ENCODE peak calls at places on chromosomes 4 and X, in eight cellular contexts. Q, I, D, H, V, A, W and Y are unnamed samples.

GRCh38 chr4:145808021-145808650 is 128.2 kb downstream of the C4orf51 start:
- DNase-seq in V (no peak), I (no peak), Q (peak; percentile 86), A (peak; percentile 96), H (no peak), W (no peak), D (no peak), Y (no peak)

GRCh38 chr4:55398966-55399365 is 3.2 kb downstream of the TMEM165 start:
- DNase-seq in V (no peak), A (no peak), I (no peak), Q (no peak), D (no peak), W (no peak), H (no peak), Y (no peak)

GRCh38 chr4:186137193-186137792 is 32.8 kb downstream of the FAM149A start:
- DNase-seq in V (no peak), Q (no peak), A (peak; percentile 39), W (no peak), H (peak; percentile 20), D (no peak), I (no peak), Y (no peak)

GRCh38 chr4:53633608-53634007 is 42.3 kb upstream of the LNX1 start:
- DNase-seq in H (no peak), A (no peak), W (no peak), V (no peak), Q (no peak), D (peak; percentile 31), I (no peak), Y (no peak)

GRCh38 chrX:110409925-110410324 is 51.3 kb downstream of the RTL9 start:
- DNase-seq in I (no peak), D (no peak), Q (no peak), W (no peak), A (peak; percentile 43), V (no peak), H (no peak), Y (no peak)

GRCh38 chr4:164614999-164615398 is 138.9 kb upstream of the SMIM31 start:
- DNase-seq in H (no peak), A (peak; percentile 3), Q (no peak), D (no peak), I (no peak), W (no peak), V (no peak), Y (no peak)

GRCh38 chr4:32462944-32463343 is 1742.8 kb downstream of the PCDH7 start:
- DNase-seq in Q (peak; percentile 4), I (no peak), H (no peak), A (peak; percentile 5), V (no peak), W (no peak), D (no peak), Y (no peak)

GRCh38 chrX:71181558-71181909 is 36.9 kb downstream of the NLGN3 start:
- DNase-seq in Q (no peak), D (peak; percentile 22), I (no peak), H (peak; percentile 8), W (no peak), A (no peak), V (no peak), Y (no peak)

GRCh38 chr4:79959652-79960051 is 113.4 kb downstream of the ANTXR2 start:
- DNase-seq in H (no peak), A (no peak), W (no peak), V (no peak), Q (no peak), I (no peak), D (no peak), Y (no peak)

GRCh38 chr4:52657630-52658501 is 1.2 kb downstream of the USP46 start:
- DNase-seq in W (no peak), A (peak; percentile 59), D (no peak), H (peak; percentile 48), Q (no peak), V (no peak), I (no peak), Y (peak; percentile 14)

GRCh38 chrX:25206761-25207160 is 191.0 kb upstream of the ARX start:
- DNase-seq in D (no peak), H (no peak), W (no peak), Q (peak; percentile 39), I (no peak), V (no peak), A (peak; percentile 61), Y (no peak)

GRCh38 chr4:36243355-36244256 is 708 bp downstream of the ARAP2 start:
- DNase-seq in Q (no peak), A (peak; percentile 44), I (peak; percentile 80), D (peak; percentile 46), V (no peak), W (peak; percentile 64), H (no peak), Y (peak; percentile 57)

GRCh38 chr4:186029731-186030421 is 39.1 kb upstream of the TLR3 start:
- DNase-seq in Q (no peak), W (peak; percentile 50), I (peak; percentile 4), V (peak; percentile 18), D (peak; percentile 64), A (peak; percentile 69), H (no peak), Y (no peak)

GRCh38 chr4:123430031-123430430 is 33.4 kb downstream of the SPRY1 start:
- DNase-seq in D (no peak), I (no peak), H (no peak), W (no peak), Q (no peak), A (no peak), V (no peak), Y (no peak)

GRCh38 chr4:153427363-153428071 is 38.6 kb upstream of the TMEM131L start:
- DNase-seq in A (peak; percentile 28), I (no peak), W (no peak), Q (peak; percentile 31), V (no peak), D (no peak), H (no peak), Y (no peak)

GRCh38 chrX:10939384-10939783 is 171.7 kb upstream of the HCCS start:
- DNase-seq in I (no peak), V (no peak), W (no peak), D (no peak), H (no peak), Q (no peak), A (no peak), Y (no peak)

GRCh38 chrX:48971325-48972213 is at the start of gene KCND1:
- DNase-seq in W (peak; percentile 35), D (peak; percentile 46), Q (no peak), A (peak; percentile 63), H (peak; percentile 40), I (no peak), V (no peak), Y (no peak)

GRCh38 chr4:139658983-139659382 is 6.6 kb upstream of the MGST2 start:
- DNase-seq in D (no peak), A (no peak), Q (no peak), H (no peak), W (no peak), V (no peak), I (no peak), Y (no peak)

GRCh38 chr4:137343221-137343620 is 189.1 kb downstream of the PCDH18 start:
- DNase-seq in D (no peak), Q (no peak), W (no peak), H (no peak), I (no peak), V (no peak), A (peak; percentile 14), Y (no peak)

GRCh38 chr4:25843340-25844097 is 19.3 kb downstream of the SEL1L3 start:
- DNase-seq in Q (no peak), D (no peak), V (peak; percentile 44), I (no peak), A (no peak), H (peak; percentile 71), W (peak; percentile 45), Y (no peak)

GRCh38 chrX:67780694-67781109 is 236.9 kb downstream of the AR start:
- DNase-seq in W (peak; percentile 85), I (peak; percentile 28), V (no peak), A (peak; percentile 96), Q (peak; percentile 50), D (peak; percentile 75), H (peak; percentile 0), Y (no peak)

GRCh38 chrX:150844016-150844415 is 54.5 kb downstream of the CD99L2 start:
- DNase-seq in A (no peak), W (no peak), D (no peak), I (no peak), V (no peak), H (no peak), Q (no peak), Y (no peak)

GRCh38 chr4:36399762-36400353 is 118.4 kb downstream of the DTHD1 start:
- DNase-seq in Q (no peak), W (no peak), I (peak; percentile 10), H (no peak), V (no peak), D (no peak), A (peak; percentile 41), Y (no peak)

GRCh38 chr4:99677161-99677560 is 19.5 kb upstream of the C4orf54 start:
- DNase-seq in W (no peak), D (no peak), V (no peak), H (no peak), I (no peak), A (no peak), Q (no peak), Y (no peak)

GRCh38 chr4:144872508-144873293 is 225.3 kb downstream of the ANAPC10 start:
- DNase-seq in Q (no peak), H (no peak), I (no peak), D (peak; percentile 15), W (no peak), V (no peak), A (no peak), Y (no peak)

GRCh38 chrX:84441143-84441542 is 61.1 kb downstream of the HDX start:
- DNase-seq in D (no peak), V (no peak), W (no peak), H (no peak), I (no peak), A (no peak), Q (no peak), Y (no peak)

GRCh38 chr4:63036159-63036866 is 1372.9 kb downstream of the TECRL start:
- DNase-seq in H (no peak), I (no peak), D (no peak), Q (no peak), V (no peak), A (no peak), W (no peak), Y (no peak)

GRCh38 chr4:132108784-132109183 is 1040.3 kb upstream of the PCDH10 start:
- DNase-seq in V (no peak), A (peak; percentile 44), W (no peak), H (no peak), Q (peak; percentile 53), I (no peak), D (no peak), Y (no peak)

GRCh38 chr4:150723727-150724411 is 141.9 kb downstream of the MAB21L2 start:
- DNase-seq in V (no peak), D (no peak), W (no peak), Q (no peak), A (no peak), I (no peak), H (no peak), Y (no peak)